ENCODE peak calls at places on chromosomes 16 and 17, in six cellular contexts. N is sigmoid colon, B is prostate gland, V is transverse colon, K is HepG2, Z is esophagus muscularis mucosa. D is an unnamed sample.

GRCh38 chr17:6637458-6637840 is 3.1 kb downstream of the KIAA0753 start:
- DNase-seq in Z (no peak), N (no peak), K (no peak), V (no peak), B (no peak), D (no peak)

GRCh38 chr16:2497116-2497630 is 16.6 kb upstream of the ATP6V0C start:
- DNase-seq in V (no peak), B (no peak), N (no peak), Z (no peak), K (no peak), D (no peak)

GRCh38 chr16:81517630-81518438 is 73.2 kb downstream of the CMIP start:
- DNase-seq in B (no peak), V (no peak), N (no peak), Z (no peak), K (no peak), D (no peak)

GRCh38 chr17:45863857-45864654 is 19.4 kb downstream of the SPPL2C start:
- DNase-seq in B (no peak), N (no peak), V (no peak), Z (no peak), K (no peak), D (no peak)

GRCh38 chr17:29665480-29665807 is 42.7 kb upstream of the CORO6 start:
- DNase-seq in V (no peak), B (no peak), N (no peak), Z (no peak), K (no peak), D (no peak)

GRCh38 chr16:58389724-58390123 is 2.5 kb upstream of the GINS3 start:
- DNase-seq in K (no peak), N (no peak), Z (no peak), B (no peak), V (no peak), D (no peak)

GRCh38 chr17:2634361-2634960 is 41.0 kb downstream of the PAFAH1B1 start:
- DNase-seq in Z (no peak), B (no peak), V (peak; percentile 41), K (no peak), N (no peak), D (no peak)

GRCh38 chr17:76867578-76868175 is 527 bp upstream of the MGAT5B start:
- DNase-seq in Z (no peak), K (no peak), B (no peak), N (no peak), V (no peak), D (no peak)

GRCh38 chr17:41657164-41657754 is 31.4 kb upstream of the EIF1 start:
- DNase-seq in B (no peak), N (no peak), K (no peak), Z (no peak), V (no peak), D (peak; percentile 62)

GRCh38 chr16:10668322-10669045 is 26.2 kb downstream of the TEKT5 start:
- DNase-seq in B (no peak), Z (no peak), K (peak; percentile 64), N (no peak), V (no peak), D (no peak)

GRCh38 chr16:69260506-69260905 is 50.6 kb upstream of the VPS4A start:
- DNase-seq in Z (no peak), K (no peak), B (no peak), N (no peak), V (peak; percentile 32), D (no peak)

GRCh38 chr17:50265212-50265611 is 9.1 kb upstream of the TMEM92 start:
- DNase-seq in Z (no peak), N (peak; percentile 69), V (no peak), B (peak; percentile 70), K (no peak), D (peak; percentile 61)

GRCh38 chr17:74815671-74816370 is 39.7 kb upstream of the NAT9 start:
- DNase-seq in V (no peak), N (no peak), B (no peak), Z (no peak), K (no peak), D (no peak)

GRCh38 chr17:48429156-48429555 is 858 bp downstream of the SKAP1 start:
- DNase-seq in V (no peak), B (no peak), N (no peak), K (no peak), Z (no peak), D (no peak)

GRCh38 chr17:48592097-48592496 is 1.5 kb downstream of the HOXB5 start:
- DNase-seq in Z (no peak), B (no peak), K (no peak), N (no peak), V (no peak), D (no peak)

GRCh38 chr16:56198044-56198754 is 6.9 kb downstream of the GNAO1 start:
- DNase-seq in N (no peak), B (no peak), K (no peak), V (no peak), Z (no peak), D (no peak)

GRCh38 chr17:36017799-36018198 is at the start of gene CCL23:
- DNase-seq in B (no peak), V (no peak), K (no peak), N (no peak), Z (no peak), D (no peak)

GRCh38 chr16:2160915-2161551 is 5.5 kb downstream of the TRAF7 start:
- DNase-seq in V (peak; percentile 58), K (peak; percentile 53), N (peak; percentile 94), B (no peak), Z (no peak), D (peak; percentile 91)

GRCh38 chr17:55418369-55419268 is 3.0 kb downstream of the MMD start:
- DNase-seq in V (no peak), B (no peak), Z (no peak), N (no peak), K (no peak), D (no peak)
- H3K9me3 ChIP-seq in V (no peaks in the 10 kb centered on the region), B (no peaks in the 10 kb centered on the region), Z (no peaks in the 10 kb centered on the region), N (no peaks in the 10 kb centered on the region), K (no peaks in the 10 kb centered on the region), D (no peaks in the 10 kb centered on the region)

GRCh38 chr17:10156579-10157488 is 41.6 kb downstream of the GAS7 start:
- DNase-seq in N (peak; percentile 77), V (peak; percentile 36), K (no peak), Z (peak; percentile 92), B (no peak), D (no peak)
- TF ChIP-seq POLR2AphosphoS5 in N (no peak), V (no peak), K (no peak), Z (no peak), B (no peak), D (no peak)

GRCh38 chr16:89174877-89175276 is 3.3 kb downstream of the CDH15 start:
- DNase-seq in Z (no peak), B (no peak), N (no peak), V (no peak), K (no peak), D (no peak)
- H3K27ac ChIP-seq in Z (no peak overlapping the region), B (no peak overlapping the region), N (no peak overlapping the region), V (no peak overlapping the region), K (no peak overlapping the region), D (no peak overlapping the region)

GRCh38 chr16:35200662-35201061 is 1741.2 kb downstream of the TP53TG3F start:
- DNase-seq in B (no peak), K (no peak), Z (no peak), N (no peak), V (no peak), D (no peak)
- H3K9me3 ChIP-seq in B (no peaks in the 10 kb centered on the region), K (peaks cover 68% of the 10 kb centered on the region), Z (no peaks in the 10 kb centered on the region), N (no peaks in the 10 kb centered on the region), V (no peaks in the 10 kb centered on the region), D (no peaks in the 10 kb centered on the region)

GRCh38 chr17:32259596-32259995 is 6.0 kb upstream of the RHBDL3 start:
- DNase-seq in N (no peak), Z (no peak), V (no peak), K (no peak), B (no peak), D (no peak)
- TF ChIP-seq POLR2AphosphoS5 in N (no peak), Z (no peak), V (no peak), K (no peak), B (no peak), D (no peak)

GRCh38 chr17:82592751-82593589 is 55.3 kb downstream of the WDR45B start:
- DNase-seq in B (peak; percentile 81), K (peak; percentile 87), Z (no peak), N (peak; percentile 91), V (peak; percentile 76), D (peak; percentile 82)

GRCh38 chr17:82592289-82592683 is 56.0 kb downstream of the WDR45B start:
- DNase-seq in Z (no peak), V (peak; percentile 50), N (no peak), K (peak; percentile 21), B (peak; percentile 71), D (no peak)

GRCh38 chr17:82595893-82596292 is 52.4 kb downstream of the WDR45B start:
- DNase-seq in B (no peak), N (no peak), V (peak; percentile 58), K (no peak), Z (no peak), D (no peak)

GRCh38 chr17:82594571-82594970 is 53.7 kb downstream of the WDR45B start:
- DNase-seq in K (no peak), V (no peak), Z (no peak), B (no peak), N (no peak), D (no peak)

GRCh38 chr17:82593590-82594087 is 54.6 kb downstream of the WDR45B start:
- DNase-seq in Z (no peak), K (no peak), V (peak; percentile 23), B (no peak), N (no peak), D (peak; percentile 75)
- H3K27ac ChIP-seq in Z (peak overlapping the region; percentile 88), K (peak overlapping the region; percentile 72), V (peak overlapping the region; percentile 97), B (peak overlapping the region; percentile 96), N (peak overlapping the region; percentile 91), D (peak overlapping the region; percentile 83)

DNA sequence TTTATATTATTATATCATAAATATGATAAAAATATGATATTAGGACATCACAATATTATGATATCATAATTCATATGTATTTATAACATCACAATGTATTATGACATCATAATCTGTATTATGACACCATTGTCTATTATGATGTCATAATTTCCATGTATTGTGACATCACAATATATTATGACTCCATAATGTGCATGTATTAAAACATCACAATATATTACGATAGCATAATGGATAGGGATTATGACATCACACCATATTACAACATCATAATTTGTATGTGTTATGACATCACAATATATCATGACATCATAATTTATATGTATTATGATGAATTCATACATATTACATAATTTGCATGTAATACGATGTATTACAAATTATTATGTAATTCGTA is 1755.9 kb downstream of the TP53TG3F start:
- DNase-seq in N (no peak), V (no peak), Z (no peak), B (no peak), K (no peak), D (no peak)
- H3K9me3 ChIP-seq in N (no peaks in the 10 kb centered on the region), V (no peaks in the 10 kb centered on the region), Z (no peaks in the 10 kb centered on the region), B (no peaks in the 10 kb centered on the region), K (peaks cover 69% of the 10 kb centered on the region), D (no peaks in the 10 kb centered on the region)

D was measured in suprapubic skin.